ENCODE peak calls at places on chromosomes 4 and X, in ten cellular contexts. P is spleen; C is SJCRH30; G is effector memory CD4-positive, alpha-beta T cell; W is heart right ventricle; D is sigmoid colon; J is A549; O is fibroblast of lung; E is kidney; K is GM23248. F is an unnamed sample.

GRCh38 chrX:9677098-9677739 is 88.4 kb downstream of the GPR143 start:
- DNase-seq in O (peak; percentile 60), J (no peak), K (peak; percentile 23), P (no peak), W (peak; percentile 16), D (peak; percentile 78), E (no peak), G (no peak), C (no peak), F (no peak)

GRCh38 chr4:41142946-41143720 is 71.2 kb downstream of the APBB2 start:
- DNase-seq in W (peak; percentile 29), E (no peak), J (no peak), P (no peak), O (peak; percentile 97), K (peak; percentile 94), G (no peak), D (peak; percentile 88), C (peak; percentile 97), F (no peak)

GRCh38 chr4:182697094-182697493 is 220.1 kb downstream of the DCTD start:
- DNase-seq in O (no peak), E (no peak), C (no peak), K (no peak), W (no peak), G (no peak), D (no peak), P (no peak), J (no peak), F (no peak)

GRCh38 chr4:112029642-112030235 is 115.5 kb upstream of the FAM241A start:
- DNase-seq in C (peak; percentile 80), O (no peak), E (no peak), G (no peak), W (no peak), J (no peak), P (no peak), K (peak; percentile 53), D (no peak), F (no peak)

GRCh38 chrX:118975831-118976598 is 1.6 kb downstream of the LONRF3 start:
- DNase-seq in G (peak; percentile 58), C (peak; percentile 76), J (peak; percentile 54), O (peak; percentile 15), K (peak; percentile 50), W (peak; percentile 74), D (peak; percentile 93), E (peak; percentile 91), P (peak; percentile 84), F (peak; percentile 13)

GRCh38 chr4:113639311-113639710 is 122.2 kb downstream of the CAMK2D start:
- DNase-seq in G (no peak), W (no peak), J (no peak), K (no peak), C (no peak), E (no peak), D (no peak), P (no peak), O (peak; percentile 19), F (no peak)

GRCh38 chr4:176622251-176622968 is 170.3 kb downstream of the VEGFC start:
- DNase-seq in E (no peak), P (no peak), O (peak; percentile 32), K (peak; percentile 53), C (no peak), D (no peak), J (no peak), G (no peak), W (no peak), F (no peak)

GRCh38 chr4:168501407-168501806 is 4.6 kb downstream of the PALLD start:
- DNase-seq in C (no peak), K (no peak), P (no peak), E (no peak), W (no peak), G (no peak), O (no peak), J (no peak), D (no peak), F (no peak)

GRCh38 chr4:74474345-74475099 is 29.6 kb downstream of the AREG start:
- DNase-seq in D (no peak), G (no peak), K (peak; percentile 54), J (no peak), O (peak; percentile 64), E (no peak), C (no peak), W (no peak), P (no peak), F (no peak)

GRCh38 chrX:150944233-150944632 is 38.9 kb upstream of the HMGB3 start:
- DNase-seq in J (no peak), W (no peak), E (no peak), D (no peak), O (no peak), C (no peak), G (no peak), P (peak; percentile 46), K (no peak), F (no peak)

GRCh38 chr4:16833722-16834121 is 64.7 kb downstream of the LDB2 start:
- DNase-seq in P (no peak), C (no peak), K (no peak), W (no peak), G (no peak), E (no peak), O (no peak), J (no peak), D (no peak), F (no peak)

GRCh38 chrX:123740006-123740405 is 7.2 kb upstream of the THOC2 start:
- DNase-seq in K (no peak), G (no peak), W (no peak), D (no peak), E (no peak), C (peak; percentile 67), O (no peak), J (peak; percentile 11), P (no peak), F (no peak)
- H3K4me1 ChIP-seq in K (peaks cover 11% of the 10 kb centered on the region), G (no peaks in the 10 kb centered on the region), W (no peaks in the 10 kb centered on the region), D (no peaks in the 10 kb centered on the region), E (no peaks in the 10 kb centered on the region), C (peaks cover 24% of the 10 kb centered on the region), O (no peaks in the 10 kb centered on the region), J (peaks cover 8% of the 10 kb centered on the region), P (no peaks in the 10 kb centered on the region), F (no peaks in the 10 kb centered on the region)

DNA sequence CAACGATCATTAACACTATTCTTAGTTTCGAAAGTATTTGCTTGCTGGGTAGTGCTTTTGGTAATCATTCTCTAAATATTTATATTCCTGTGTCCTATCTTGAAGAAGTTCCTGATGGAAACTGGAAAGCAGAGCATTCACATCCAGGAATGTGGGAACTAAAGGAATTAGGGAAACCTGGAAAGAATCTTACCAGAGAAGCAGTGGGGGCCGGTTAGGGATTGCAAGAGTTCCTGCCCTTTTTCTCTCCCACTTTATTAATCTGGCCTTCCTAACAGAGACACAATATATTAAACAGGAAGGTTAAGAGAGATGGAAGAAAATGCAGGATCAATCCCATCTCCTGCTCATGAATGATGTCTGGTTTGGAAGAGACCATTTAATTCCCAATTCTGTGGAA is 52.1 kb downstream of the C4orf51 start:
- DNase-seq in E (no peak), C (peak; percentile 19), O (no peak), P (no peak), D (no peak), G (no peak), J (no peak), W (no peak), K (no peak), F (no peak)
- H3K4me1 ChIP-seq in E (peaks cover 24% of the 10 kb centered on the region), C (peaks cover 54% of the 10 kb centered on the region), O (peaks cover 38% of the 10 kb centered on the region), P (peaks cover 28% of the 10 kb centered on the region), D (no peaks in the 10 kb centered on the region), G (peaks cover 3% of the 10 kb centered on the region), J (peaks cover 62% of the 10 kb centered on the region), W (peaks cover 42% of the 10 kb centered on the region), K (peaks cover 38% of the 10 kb centered on the region), F (peaks cover 8% of the 10 kb centered on the region)

DNA sequence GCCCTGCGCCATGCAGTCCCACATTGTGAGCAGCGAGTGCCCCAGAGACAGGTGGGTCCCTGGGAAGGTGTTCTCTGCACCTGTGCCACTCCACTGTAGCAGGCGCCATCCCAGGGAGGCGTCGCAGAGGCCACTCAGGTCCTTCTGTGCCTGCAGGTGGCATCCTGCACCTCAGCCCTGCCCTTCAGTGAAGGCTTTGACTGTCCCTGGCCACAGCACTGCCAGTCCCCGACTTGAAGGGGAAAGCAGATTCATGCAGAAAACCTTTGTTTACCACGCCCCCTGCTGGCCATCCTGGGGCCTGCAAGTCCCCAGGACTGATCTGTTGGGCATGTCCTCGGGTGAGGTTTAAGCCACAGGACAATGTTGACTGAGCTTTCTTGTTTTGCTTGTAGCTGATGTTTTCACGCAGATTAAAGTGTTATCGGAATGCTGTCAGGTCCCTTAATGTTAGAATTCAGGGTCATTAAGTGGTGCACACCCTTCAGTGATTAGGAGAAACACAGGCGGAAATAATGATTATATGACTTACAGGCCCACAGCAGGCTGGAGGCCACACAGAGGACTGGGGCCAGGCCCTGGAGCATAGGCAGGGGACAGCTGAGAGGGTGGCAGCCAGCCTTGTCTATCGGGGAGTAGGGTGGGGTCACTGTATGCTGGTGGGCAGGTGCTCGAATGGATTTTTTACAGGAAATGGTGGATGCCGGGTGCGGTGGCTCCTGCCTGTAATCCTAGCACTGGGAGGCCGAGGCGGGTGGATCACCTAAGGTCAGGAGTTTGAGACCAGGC is 5.0 kb downstream of the TACC3 start:
- DNase-seq in E (peak; percentile 93), C (peak; percentile 92), J (peak; percentile 69), P (peak; percentile 97), D (peak; percentile 91), G (peak; percentile 76), W (peak; percentile 89), K (peak; percentile 73), O (peak; percentile 61), F (peak; percentile 92)
- H3K4me1 ChIP-seq in E (no peaks in the 10 kb centered on the region), C (no peaks in the 10 kb centered on the region), J (peaks cover 52% of the 10 kb centered on the region), P (peaks cover 100% of the 10 kb centered on the region), D (no peaks in the 10 kb centered on the region), G (peaks cover 45% of the 10 kb centered on the region), W (peaks cover 17% of the 10 kb centered on the region), K (peaks cover 21% of the 10 kb centered on the region), O (peaks cover 16% of the 10 kb centered on the region), F (peaks cover 2% of the 10 kb centered on the region)

GRCh38 chr4:128351502-128351901 is 63.9 kb upstream of the PGRMC2 start:
- DNase-seq in W (no peak), O (no peak), K (no peak), J (no peak), G (no peak), D (no peak), C (no peak), E (no peak), P (no peak), F (no peak)

GRCh38 chr4:128350449-128351045 is 62.9 kb upstream of the PGRMC2 start:
- DNase-seq in C (no peak), O (no peak), D (no peak), K (no peak), G (no peak), J (no peak), P (no peak), W (no peak), E (no peak), F (no peak)

GRCh38 chr4:128354205-128354821 is 66.7 kb upstream of the PGRMC2 start:
- DNase-seq in G (no peak), K (peak; percentile 79), E (peak; percentile 79), W (peak; percentile 30), P (no peak), C (peak; percentile 35), D (no peak), J (peak; percentile 17), O (peak; percentile 97), F (peak; percentile 59)

GRCh38 chr4:128355301-128355700 is 67.7 kb upstream of the PGRMC2 start:
- DNase-seq in C (peak; percentile 6), D (no peak), O (peak; percentile 40), J (peak; percentile 15), K (peak; percentile 40), W (peak; percentile 23), E (no peak), P (no peak), G (no peak), F (peak; percentile 94)

DNA sequence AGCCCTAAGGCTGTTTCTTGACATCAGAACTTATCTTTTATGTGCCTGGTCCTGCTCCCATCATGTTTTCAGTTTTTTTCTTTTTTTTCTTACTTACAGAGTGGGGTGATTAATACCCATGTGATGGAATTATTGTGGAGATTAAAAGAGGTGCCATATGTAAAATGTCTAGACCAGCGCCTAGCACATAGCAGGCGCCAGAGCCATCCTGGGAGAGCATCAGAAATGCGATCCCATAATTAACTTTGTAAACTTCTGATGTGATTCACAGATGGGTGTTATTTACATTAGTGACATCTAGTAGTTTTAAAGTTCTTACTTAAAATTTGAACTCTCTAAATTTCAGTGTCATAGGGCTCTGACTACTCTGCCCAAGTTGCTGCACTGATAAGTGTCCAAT is 66.2 kb upstream of the PGRMC2 start:
- DNase-seq in D (no peak), E (no peak), G (no peak), J (no peak), O (peak; percentile 52), W (no peak), P (no peak), C (no peak), K (peak; percentile 51), F (no peak)
- H3K4me1 ChIP-seq in D (no peaks in the 10 kb centered on the region), E (peaks cover 20% of the 10 kb centered on the region), G (no peaks in the 10 kb centered on the region), J (peaks cover 92% of the 10 kb centered on the region), O (peaks cover 28% of the 10 kb centered on the region), W (peaks cover 28% of the 10 kb centered on the region), P (no peaks in the 10 kb centered on the region), C (peaks cover 24% of the 10 kb centered on the region), K (peaks cover 62% of the 10 kb centered on the region), F (peaks cover 37% of the 10 kb centered on the region)